ENCODE peak calls at places on chromosomes 12 and 14, in seven cellular contexts. I is iPS DF 6.9; T is CD4-positive, CD25-positive, alpha-beta regulatory T cell; G is PC-9; H is pancreas; R is upper lobe of right lung; A is AG10803. C is an unnamed sample.
A peak's percentile ranks its signal among the peaks of the same experiment; 100 is the strongest.

GRCh38 chr12:11321980-11322379 is 11.7 kb upstream of the PRB4 start:
- DNase-seq in G (no peak), T (no peak), R (no peak), I (no peak), A (no peak), H (no peak), C (no peak)

GRCh38 chr12:108907861-108908302 is 28.0 kb downstream of the DAO start:
- DNase-seq in A (peak; percentile 28), H (no peak), G (peak; percentile 61), T (no peak), I (no peak), R (no peak), C (no peak)

GRCh38 chr14:22556021-22556989 is 32.7 kb downstream of the DAD1 start:
- DNase-seq in H (no peak), A (peak; percentile 62), R (peak; percentile 83), T (peak; percentile 100), I (no peak), G (peak; percentile 73), C (peak; percentile 96)

GRCh38 chr14:87797001-87797400 is 196.0 kb downstream of the GALC start:
- DNase-seq in H (no peak), G (no peak), A (no peak), T (no peak), R (no peak), I (no peak), C (no peak)

GRCh38 chr12:113658030-113658655 is 186.5 kb upstream of the LHX5 start:
- DNase-seq in H (no peak), I (no peak), T (no peak), G (no peak), A (peak; percentile 2), R (no peak), C (no peak)

GRCh38 chr12:4779749-4780148 is 59.5 kb downstream of the GALNT8 start:
- DNase-seq in A (no peak), G (no peak), R (no peak), T (no peak), I (no peak), H (no peak), C (no peak)

GRCh38 chr14:93132472-93133065 is 16.8 kb upstream of the ITPK1 start:
- DNase-seq in I (no peak), A (peak; percentile 29), G (no peak), T (peak; percentile 45), R (no peak), H (peak; percentile 75), C (peak; percentile 76)

GRCh38 chr14:96484391-96484790 is 17.8 kb upstream of the PAPOLA start:
- DNase-seq in H (no peak), I (no peak), R (no peak), A (no peak), T (no peak), G (no peak), C (no peak)

GRCh38 chr12:131555197-131555820 is 155.6 kb upstream of the SFSWAP start:
- DNase-seq in T (no peak), A (no peak), R (no peak), H (no peak), I (no peak), G (no peak), C (no peak)

GRCh38 chr12:131941116-131941986 is 8.4 kb upstream of the EP400 start:
- DNase-seq in G (no peak), R (peak; percentile 57), H (no peak), A (no peak), T (no peak), I (no peak), C (no peak)

GRCh38 chr14:80350707-80351106 is 139.4 kb upstream of the DIO2 start:
- DNase-seq in R (no peak), A (no peak), T (no peak), I (no peak), G (no peak), H (no peak), C (no peak)

GRCh38 chr14:101109981-101110728 is 206.6 kb upstream of the RTL1 start:
- DNase-seq in A (no peak), T (no peak), R (no peak), G (no peak), H (no peak), I (no peak), C (no peak)

GRCh38 chr12:56728139-56728861 is 3.2 kb upstream of the NACA start:
- DNase-seq in A (no peak), R (peak; percentile 9), H (no peak), G (no peak), T (no peak), I (no peak), C (no peak)

GRCh38 chr12:48075833-48076232 is 30.0 kb downstream of the SENP1 start:
- DNase-seq in I (no peak), G (no peak), R (no peak), T (no peak), A (no peak), H (no peak), C (no peak)

GRCh38 chr14:89629383-89629782 is 212.3 kb upstream of the FOXN3 start:
- DNase-seq in I (no peak), H (no peak), R (no peak), A (no peak), T (peak; percentile 33), G (no peak), C (no peak)

GRCh38 chr14:94780536-94781404 is 10.9 kb upstream of the GSC start:
- DNase-seq in T (no peak), I (no peak), G (no peak), R (no peak), A (no peak), H (no peak), C (no peak)

GRCh38 chr12:65695077-65695865 is 129.0 kb upstream of the HMGA2 start:
- DNase-seq in R (peak; percentile 72), I (no peak), T (no peak), G (peak; percentile 54), A (peak; percentile 94), H (peak; percentile 52), C (no peak)

GRCh38 chr14:77007975-77008421 is 20.5 kb downstream of the IRF2BPL start:
- DNase-seq in H (peak; percentile 99), R (peak; percentile 93), I (no peak), A (no peak), G (peak; percentile 99), T (no peak), C (no peak)

GRCh38 chr12:52630609-52631200 is 12.3 kb upstream of the KRT73 start:
- DNase-seq in I (no peak), T (no peak), A (no peak), H (no peak), G (no peak), R (no peak), C (no peak)

GRCh38 chr12:14171111-14171510 is 189.7 kb upstream of the GRIN2B start:
- DNase-seq in T (no peak), A (no peak), G (no peak), R (no peak), H (no peak), I (no peak), C (peak; percentile 80)

GRCh38 chr14:100617715-100618693 is 30.8 kb upstream of the BEGAIN start:
- DNase-seq in H (no peak), A (no peak), R (peak; percentile 67), T (no peak), I (no peak), G (no peak), C (no peak)

GRCh38 chr14:74587363-74587707 is 24.7 kb downstream of the LTBP2 start:
- DNase-seq in T (no peak), R (no peak), G (no peak), A (no peak), I (no peak), H (no peak), C (no peak)

GRCh38 chr12:69331846-69332684 is 16.1 kb upstream of the LYZ start:
- DNase-seq in R (peak; percentile 65), G (no peak), I (no peak), H (no peak), A (no peak), T (peak; percentile 38), C (no peak)
- H3K4me3 ChIP-seq in R (peak overlapping the region; percentile 55), G (no peak overlapping the region), I (no peak overlapping the region), H (peak overlapping the region; percentile 44), A (no peak overlapping the region), T (peak overlapping the region; percentile 97), C (peak overlapping the region; percentile 67)

DNA sequence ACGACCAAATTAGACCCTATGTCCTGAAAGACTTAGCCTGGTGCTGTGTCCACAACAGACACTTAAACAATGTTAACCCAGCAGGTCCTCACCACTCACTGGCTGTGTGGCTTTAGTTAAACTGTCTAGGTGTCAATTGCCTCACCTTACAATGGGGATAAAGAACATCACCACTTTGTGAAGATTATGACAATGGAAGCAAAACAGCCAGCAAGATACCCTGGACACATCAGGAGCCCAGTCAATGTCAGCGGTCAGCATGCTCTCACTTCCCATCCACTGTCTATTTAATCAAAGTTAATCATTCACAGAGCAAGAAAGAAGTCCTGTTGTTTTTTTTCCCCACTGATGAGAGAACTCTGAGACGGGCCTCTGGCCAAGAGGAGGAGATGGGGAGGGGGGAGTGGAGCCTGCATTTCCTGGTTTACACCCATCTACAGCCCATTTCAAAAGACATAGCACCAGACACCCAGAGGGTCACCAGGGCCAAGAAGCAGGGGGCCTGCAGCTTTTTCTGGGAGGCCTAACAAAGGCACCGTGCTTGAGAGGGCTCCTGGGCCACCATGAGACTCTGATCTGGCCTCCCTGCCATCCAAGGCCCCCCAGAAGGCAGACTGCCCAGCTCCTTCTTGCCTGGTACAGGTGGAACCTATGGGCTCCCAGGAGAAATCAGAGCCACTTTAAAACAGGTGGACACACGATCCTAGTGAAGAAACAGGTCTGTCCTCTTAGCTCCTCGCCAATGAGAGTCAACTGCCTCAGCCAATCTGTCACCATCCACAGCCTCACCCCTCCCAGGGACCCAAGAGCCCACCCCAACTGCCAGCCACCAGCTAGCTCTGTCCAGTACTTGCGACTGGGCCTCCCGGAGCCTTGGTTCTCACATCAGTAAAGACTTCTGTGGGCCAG is 40.3 kb downstream of the ACTN1 start:
- DNase-seq in T (no peak), R (no peak), I (no peak), H (peak; percentile 83), G (no peak), A (no peak), C (no peak)
- H3K4me3 ChIP-seq in T (no peak overlapping the region), R (no peak overlapping the region), I (no peak overlapping the region), H (no peak overlapping the region), G (no peak overlapping the region), A (no peak overlapping the region), C (no peak overlapping the region)

DNA sequence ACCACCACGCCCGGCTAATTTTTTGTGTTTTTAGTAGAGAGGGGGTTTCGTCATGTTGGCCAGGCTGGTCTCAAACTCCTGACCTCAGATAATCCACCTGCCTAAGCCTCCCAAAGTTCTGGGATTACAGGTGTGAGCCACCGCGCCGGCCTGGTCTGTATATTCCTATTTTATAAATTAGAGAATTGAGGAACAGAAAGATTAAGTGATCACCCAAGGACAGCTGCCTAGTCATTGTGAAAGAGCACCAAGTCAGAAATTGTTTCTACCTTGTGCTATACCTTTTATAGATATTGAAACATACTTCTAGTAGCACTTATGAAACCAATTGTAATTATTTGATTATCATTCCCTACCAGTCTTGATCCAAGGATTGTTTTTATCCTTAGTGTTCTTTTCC is 1.9 kb downstream of the KNTC1 start:
- DNase-seq in T (no peak), I (no peak), G (no peak), A (no peak), H (no peak), R (no peak), C (no peak)
- H3K4me3 ChIP-seq in T (no peak overlapping the region), I (no peak overlapping the region), G (no peak overlapping the region), A (no peak overlapping the region), H (no peak overlapping the region), R (no peak overlapping the region), C (no peak overlapping the region)

DNA sequence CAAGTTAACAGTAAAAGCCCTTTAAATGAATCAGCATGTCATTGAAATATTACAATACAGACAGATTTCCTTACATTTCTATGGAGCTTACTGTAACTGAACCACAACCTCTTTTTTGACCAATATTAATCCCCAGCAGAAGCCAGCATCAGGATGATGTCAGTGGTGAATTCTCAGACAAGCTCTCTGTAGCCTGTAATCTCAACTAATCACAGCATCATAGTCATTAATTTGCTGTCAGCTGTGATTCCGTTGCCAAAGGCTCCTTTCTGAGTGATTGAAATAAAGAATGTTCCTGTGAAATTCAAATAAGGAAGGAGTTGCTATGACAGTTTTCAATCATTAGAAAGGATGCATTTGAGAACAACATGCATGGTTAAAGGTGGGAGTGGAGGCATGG is 323.1 kb downstream of the PDZRN4 start:
- DNase-seq in A (no peak), I (no peak), H (no peak), R (no peak), G (no peak), T (no peak), C (no peak)
- H3K4me3 ChIP-seq in A (no peak overlapping the region), I (no peak overlapping the region), H (no peak overlapping the region), R (no peak overlapping the region), G (no peak overlapping the region), T (no peak overlapping the region), C (no peak overlapping the region)